ENCODE peak calls at places on chromosome 22, in six cellular contexts. Q is DMS153; E is HCEC 1CT; P is naive thymus-derived CD8-positive, alpha-beta T cell; C is transverse colon; U is iPS-NIHi11. L is an unnamed sample.

GRCh38 chr22:40806711-40807110 is 12.4 kb downstream of the SLC25A17 start:
- DNase-seq in Q (no peak), E (no peak), P (no peak), C (no peak), U (no peak), L (no peak)

GRCh38 chr22:19802001-19802880 is 41.7 kb downstream of the TBX1 start:
- DNase-seq in Q (no peak), E (no peak), P (no peak), C (no peak), U (no peak), L (no peak)

GRCh38 chr22:43198126-43198525 is 11.2 kb upstream of the TTLL12 start:
- DNase-seq in Q (no peak), E (no peak), P (no peak), C (no peak), U (no peak), L (no peak)

GRCh38 chr22:24426859-24427499 is 420 bp upstream of the ADORA2A start:
- DNase-seq in Q (no peak), E (no peak), P (no peak), C (no peak), U (no peak), L (no peak)

GRCh38 chr22:49149721-49150608 is 677.7 kb downstream of the BRD1 start:
- DNase-seq in Q (no peak), E (no peak), P (no peak), C (no peak), U (no peak), L (no peak)

GRCh38 chr22:49705631-49706352 is 121.9 kb downstream of the BRD1 start:
- DNase-seq in Q (no peak), E (no peak), P (peak; percentile 22), C (no peak), U (no peak), L (no peak)

GRCh38 chr22:49614966-49615965 is 212.4 kb downstream of the BRD1 start:
- DNase-seq in Q (no peak), E (no peak), P (no peak), C (no peak), U (no peak), L (no peak)

GRCh38 chr22:49021097-49021925 is 806.4 kb downstream of the BRD1 start:
- DNase-seq in Q (no peak), E (no peak), P (no peak), C (no peak), U (no peak), L (no peak)

GRCh38 chr22:19195796-19196731 is 17.5 kb upstream of the SLC25A1 start:
- DNase-seq in Q (no peak), E (no peak), P (no peak), C (no peak), U (no peak), L (no peak)

GRCh38 chr22:38830845-38831108 is 13.1 kb downstream of the NPTXR start:
- DNase-seq in Q (no peak), E (no peak), P (no peak), C (no peak), U (no peak), L (no peak)

GRCh38 chr22:44497218-44497903 is 672 bp downstream of the RTL6 start:
- DNase-seq in Q (no peak), E (no peak), P (peak; percentile 29), C (peak; percentile 18), U (peak; percentile 57), L (no peak)

GRCh38 chr22:41482319-41482935 is 13.5 kb downstream of the ACO2 start:
- DNase-seq in Q (no peak), E (peak; percentile 70), P (no peak), C (no peak), U (peak; percentile 27), L (no peak)

GRCh38 chr22:19376971-19377370 is 54.6 kb downstream of the HIRA start:
- DNase-seq in Q (no peak), E (no peak), P (no peak), C (no peak), U (no peak), L (no peak)

GRCh38 chr22:36180928-36181327 is 20.4 kb upstream of the APOL3 start:
- DNase-seq in Q (no peak), E (no peak), P (no peak), C (no peak), U (no peak), L (no peak)

GRCh38 chr22:49949914-49950292 is 10.7 kb upstream of the PIM3 start:
- DNase-seq in Q (no peak), E (no peak), P (no peak), C (no peak), U (no peak), L (no peak)

GRCh38 chr22:33853200-33854097 is 66.8 kb downstream of the LARGE1 start:
- DNase-seq in Q (peak; percentile 70), E (no peak), P (no peak), C (peak; percentile 78), U (peak; percentile 30), L (no peak)

GRCh38 chr22:38925571-38926041 is 31.8 kb upstream of the APOBEC3A start:
- DNase-seq in Q (no peak), E (no peak), P (no peak), C (no peak), U (no peak), L (no peak)

GRCh38 chr22:42924436-42924835 is 67.4 kb upstream of the ARFGAP3 start:
- DNase-seq in Q (no peak), E (no peak), P (no peak), C (no peak), U (no peak), L (no peak)

GRCh38 chr22:50082961-50083461 is 2.2 kb downstream of the MLC1 start:
- DNase-seq in Q (peak; percentile 38), E (no peak), P (no peak), C (peak; percentile 24), U (no peak), L (no peak)

GRCh38 chr22:42111798-42112197 is 18.8 kb downstream of the CYP2D6 start:
- DNase-seq in Q (no peak), E (no peak), P (no peak), C (no peak), U (peak; percentile 26), L (no peak)

GRCh38 chr22:35685731-35686130 is 31.9 kb upstream of the APOL5 start:
- DNase-seq in Q (no peak), E (no peak), P (no peak), C (no peak), U (no peak), L (no peak)

GRCh38 chr22:25780673-25781072 is 38.7 kb downstream of the MYO18B start:
- DNase-seq in Q (peak; percentile 11), E (no peak), P (no peak), C (no peak), U (no peak), L (no peak)

GRCh38 chr22:38353142-38353629 is 36.0 kb upstream of the CSNK1E start:
- DNase-seq in Q (peak; percentile 11), E (peak; percentile 38), P (peak; percentile 71), C (peak; percentile 77), U (peak; percentile 94), L (peak; percentile 59)

GRCh38 chr22:48496226-48496845 is 1331.3 kb downstream of the BRD1 start:
- DNase-seq in Q (no peak), E (no peak), P (no peak), C (no peak), U (no peak), L (no peak)

GRCh38 chr22:41237707-41238569 is 2.8 kb downstream of the CHADL start:
- DNase-seq in Q (peak; percentile 77), E (no peak), P (peak; percentile 79), C (peak; percentile 86), U (peak; percentile 94), L (peak; percentile 77)